ENCODE peak calls at places on chromosomes 1 and 21, in seven cellular contexts. One of them, this sample, is unnamed.

GRCh38 chr1:182993746-182994145 is 29.5 kb upstream of the LAMC1 start:
- DNase-seq in H9: no peak
- DNase-seq in trophoblast cell: no peak
- DNase-seq in mesenchymal stem cell: no peak
- DNase-seq in H1: no peak
- DNase-seq in neuronal stem cell: no peak
- DNase-seq in IMR-90: no peak
- DNase-seq in this sample: no peak

GRCh38 chr1:153633161-153633746 is 612 bp upstream of the CHTOP start:
- DNase-seq in neuronal stem cell: no peak
- DNase-seq in H1: no peak
- DNase-seq in trophoblast cell: no peak
- DNase-seq in H9: no peak
- DNase-seq in IMR-90: no peak
- DNase-seq in mesenchymal stem cell: no peak
- DNase-seq in this sample: no peak

GRCh38 chr1:188065917-188066316 is 1237.2 kb downstream of the PLA2G4A start:
- DNase-seq in H9: no peak
- DNase-seq in IMR-90: peak
- DNase-seq in mesenchymal stem cell: no peak
- DNase-seq in H1: no peak
- DNase-seq in trophoblast cell: no peak
- DNase-seq in neuronal stem cell: no peak
- DNase-seq in this sample: no peak

GRCh38 chr1:47769279-47769678 is 227.9 kb downstream of the TRABD2B start:
- DNase-seq in IMR-90: no peak
- DNase-seq in mesenchymal stem cell: no peak
- DNase-seq in neuronal stem cell: no peak
- DNase-seq in H9: no peak
- DNase-seq in trophoblast cell: no peak
- DNase-seq in H1: no peak
- DNase-seq in this sample: no peak

GRCh38 chr1:91124290-91124975 is 102.6 kb upstream of the ZNF644 start:
- DNase-seq in IMR-90: no peak
- DNase-seq in H1: no peak
- DNase-seq in neuronal stem cell: no peak
- DNase-seq in mesenchymal stem cell: no peak
- DNase-seq in H9: no peak
- DNase-seq in trophoblast cell: peak
- DNase-seq in this sample: no peak

GRCh38 chr21:32514275-32515055 is 70.9 kb downstream of the TCP10L start:
- DNase-seq in H1: no peak
- DNase-seq in H9: no peak
- DNase-seq in IMR-90: no peak
- DNase-seq in trophoblast cell: no peak
- DNase-seq in mesenchymal stem cell: no peak
- DNase-seq in neuronal stem cell: no peak
- DNase-seq in this sample: no peak

GRCh38 chr1:31122101-31122735 is 56.7 kb upstream of the PUM1 start:
- DNase-seq in H1: no peak
- DNase-seq in IMR-90: no peak
- DNase-seq in trophoblast cell: no peak
- DNase-seq in mesenchymal stem cell: no peak
- DNase-seq in H9: peak
- DNase-seq in neuronal stem cell: no peak
- DNase-seq in this sample: peak

GRCh38 chr21:32641715-32642698 is 29.8 kb upstream of the CFAP298 start:
- DNase-seq in H9: no peak
- DNase-seq in neuronal stem cell: no peak
- DNase-seq in mesenchymal stem cell: no peak
- DNase-seq in H1: no peak
- DNase-seq in trophoblast cell: no peak
- DNase-seq in IMR-90: no peak
- DNase-seq in this sample: no peak

GRCh38 chr1:8343464-8344001 is 25.6 kb downstream of the SLC45A1 start:
- DNase-seq in H9: peak
- DNase-seq in H1: no peak
- DNase-seq in trophoblast cell: peak
- DNase-seq in IMR-90: peak
- DNase-seq in mesenchymal stem cell: peak
- DNase-seq in neuronal stem cell: no peak
- DNase-seq in this sample: no peak

GRCh38 chr1:235913311-235913710 is 46.6 kb upstream of the LYST start:
- DNase-seq in mesenchymal stem cell: no peak
- DNase-seq in trophoblast cell: no peak
- DNase-seq in H1: no peak
- DNase-seq in IMR-90: peak
- DNase-seq in neuronal stem cell: no peak
- DNase-seq in H9: no peak
- DNase-seq in this sample: no peak

GRCh38 chr1:14894811-14895524 is 258.6 kb upstream of the TMEM51 start:
- DNase-seq in trophoblast cell: peak
- DNase-seq in H1: no peak
- DNase-seq in IMR-90: no peak
- DNase-seq in neuronal stem cell: no peak
- DNase-seq in H9: peak
- DNase-seq in mesenchymal stem cell: no peak
- DNase-seq in this sample: peak

GRCh38 chr1:3069491-3070303 is 694 bp downstream of the PRDM16 start:
- DNase-seq in IMR-90: peak
- DNase-seq in mesenchymal stem cell: peak
- DNase-seq in H9: peak
- DNase-seq in trophoblast cell: no peak
- DNase-seq in H1: no peak
- DNase-seq in neuronal stem cell: no peak
- DNase-seq in this sample: peak

GRCh38 chr1:184649500-184649899 is 105.2 kb downstream of the EDEM3 start:
- DNase-seq in trophoblast cell: no peak
- DNase-seq in neuronal stem cell: no peak
- DNase-seq in mesenchymal stem cell: peak
- DNase-seq in H9: no peak
- DNase-seq in H1: no peak
- DNase-seq in IMR-90: peak
- DNase-seq in this sample: no peak

GRCh38 chr1:47685763-47686066 is 247.9 kb downstream of the FOXD2 start:
- DNase-seq in trophoblast cell: no peak
- DNase-seq in neuronal stem cell: no peak
- DNase-seq in H9: no peak
- DNase-seq in IMR-90: no peak
- DNase-seq in H1: no peak
- DNase-seq in mesenchymal stem cell: no peak
- DNase-seq in this sample: no peak

GRCh38 chr1:71770121-71770520 is 512.2 kb downstream of the NEGR1 start:
- DNase-seq in neuronal stem cell: no peak
- DNase-seq in H1: no peak
- DNase-seq in trophoblast cell: no peak
- DNase-seq in mesenchymal stem cell: no peak
- DNase-seq in IMR-90: peak
- DNase-seq in H9: no peak
- DNase-seq in this sample: no peak

GRCh38 chr1:117633936-117634335 is 28.1 kb downstream of the TENT5C start:
- DNase-seq in H9: no peak
- DNase-seq in trophoblast cell: no peak
- DNase-seq in mesenchymal stem cell: no peak
- DNase-seq in H1: no peak
- DNase-seq in IMR-90: no peak
- DNase-seq in neuronal stem cell: no peak
- DNase-seq in this sample: no peak

GRCh38 chr1:25744140-25744581 is 55.8 kb upstream of the SELENON start:
- DNase-seq in neuronal stem cell: no peak
- DNase-seq in H9: peak
- DNase-seq in mesenchymal stem cell: peak
- DNase-seq in H1: peak
- DNase-seq in IMR-90: peak
- DNase-seq in trophoblast cell: no peak
- DNase-seq in this sample: peak

GRCh38 chr1:90730247-90731022 is 13.3 kb upstream of the BARHL2 start:
- DNase-seq in mesenchymal stem cell: peak
- DNase-seq in neuronal stem cell: no peak
- DNase-seq in H9: peak
- DNase-seq in IMR-90: peak
- DNase-seq in H1: no peak
- DNase-seq in trophoblast cell: no peak
- DNase-seq in this sample: no peak

GRCh38 chr1:6860401-6860800 is 75.1 kb downstream of the CAMTA1 start:
- DNase-seq in mesenchymal stem cell: peak
- DNase-seq in trophoblast cell: no peak
- DNase-seq in H1: no peak
- DNase-seq in neuronal stem cell: no peak
- DNase-seq in IMR-90: peak
- DNase-seq in H9: no peak
- DNase-seq in this sample: no peak

GRCh38 chr1:20485527-20486456 is at the start of gene CAMK2N1:
- DNase-seq in H1: no peak
- DNase-seq in trophoblast cell: peak
- DNase-seq in mesenchymal stem cell: peak
- DNase-seq in H9: peak
- DNase-seq in IMR-90: peak
- DNase-seq in neuronal stem cell: peak
- DNase-seq in this sample: peak
- H3K4ac ChIP-seq in H1: peak
- H3K4ac ChIP-seq in trophoblast cell: peak
- H3K4ac ChIP-seq in mesenchymal stem cell: peak
- H3K4ac ChIP-seq in H9: no peak
- H3K4ac ChIP-seq in IMR-90: peak
- H3K4ac ChIP-seq in neuronal stem cell: peak
- H3K4ac ChIP-seq in this sample: peak

GRCh38 chr1:9388628-9389184 is 96.0 kb downstream of the SPSB1 start:
- DNase-seq in trophoblast cell: no peak
- DNase-seq in H9: no peak
- DNase-seq in neuronal stem cell: no peak
- DNase-seq in IMR-90: no peak
- DNase-seq in mesenchymal stem cell: peak
- DNase-seq in H1: no peak
- DNase-seq in this sample: peak

GRCh38 chr1:9384751-9385245 is 92.1 kb downstream of the SPSB1 start:
- DNase-seq in neuronal stem cell: no peak
- DNase-seq in H1: no peak
- DNase-seq in trophoblast cell: no peak
- DNase-seq in H9: no peak
- DNase-seq in mesenchymal stem cell: peak
- DNase-seq in IMR-90: no peak
- DNase-seq in this sample: no peak

GRCh38 chr1:9385801-9386573 is 93.3 kb downstream of the SPSB1 start:
- DNase-seq in H9: no peak
- DNase-seq in neuronal stem cell: no peak
- DNase-seq in IMR-90: no peak
- DNase-seq in H1: no peak
- DNase-seq in trophoblast cell: no peak
- DNase-seq in mesenchymal stem cell: peak
- DNase-seq in this sample: no peak

GRCh38 chr1:9382923-9383491 is 90.3 kb downstream of the SPSB1 start:
- DNase-seq in neuronal stem cell: no peak
- DNase-seq in trophoblast cell: no peak
- DNase-seq in H9: no peak
- DNase-seq in H1: no peak
- DNase-seq in IMR-90: no peak
- DNase-seq in mesenchymal stem cell: no peak
- DNase-seq in this sample: no peak

DNA sequence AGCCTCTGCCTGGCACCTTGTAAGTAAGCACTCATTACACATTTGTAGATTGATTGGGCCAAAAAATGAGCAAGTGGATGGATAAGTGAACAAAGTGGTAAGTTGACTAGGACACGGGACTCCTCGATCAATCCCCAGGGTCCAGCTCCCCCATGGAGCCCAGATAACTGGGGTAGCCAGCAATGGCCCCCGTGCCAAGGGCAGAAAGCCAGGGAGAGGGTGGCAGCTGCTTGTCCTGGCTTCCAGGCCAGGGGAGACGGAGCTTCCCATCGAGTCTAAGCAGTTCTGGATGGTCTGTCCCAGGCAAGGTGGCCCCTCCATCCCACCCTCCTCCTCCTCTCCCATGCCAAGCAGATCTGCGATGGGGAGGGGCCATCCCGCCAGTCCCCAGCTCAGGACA is 91.4 kb downstream of the SPSB1 start:
- DNase-seq in H9: no peak
- DNase-seq in mesenchymal stem cell: no peak
- DNase-seq in H1: no peak
- DNase-seq in neuronal stem cell: no peak
- DNase-seq in IMR-90: no peak
- DNase-seq in trophoblast cell: no peak
- DNase-seq in this sample: no peak
- H4K8ac ChIP-seq in H9: no peak
- H4K8ac ChIP-seq in mesenchymal stem cell: peak
- H4K8ac ChIP-seq in H1: no peak
- H4K8ac ChIP-seq in neuronal stem cell: no peak
- H4K8ac ChIP-seq in IMR-90: no peak
- H4K8ac ChIP-seq in trophoblast cell: peak
- H4K8ac ChIP-seq in this sample: no peak

DNA sequence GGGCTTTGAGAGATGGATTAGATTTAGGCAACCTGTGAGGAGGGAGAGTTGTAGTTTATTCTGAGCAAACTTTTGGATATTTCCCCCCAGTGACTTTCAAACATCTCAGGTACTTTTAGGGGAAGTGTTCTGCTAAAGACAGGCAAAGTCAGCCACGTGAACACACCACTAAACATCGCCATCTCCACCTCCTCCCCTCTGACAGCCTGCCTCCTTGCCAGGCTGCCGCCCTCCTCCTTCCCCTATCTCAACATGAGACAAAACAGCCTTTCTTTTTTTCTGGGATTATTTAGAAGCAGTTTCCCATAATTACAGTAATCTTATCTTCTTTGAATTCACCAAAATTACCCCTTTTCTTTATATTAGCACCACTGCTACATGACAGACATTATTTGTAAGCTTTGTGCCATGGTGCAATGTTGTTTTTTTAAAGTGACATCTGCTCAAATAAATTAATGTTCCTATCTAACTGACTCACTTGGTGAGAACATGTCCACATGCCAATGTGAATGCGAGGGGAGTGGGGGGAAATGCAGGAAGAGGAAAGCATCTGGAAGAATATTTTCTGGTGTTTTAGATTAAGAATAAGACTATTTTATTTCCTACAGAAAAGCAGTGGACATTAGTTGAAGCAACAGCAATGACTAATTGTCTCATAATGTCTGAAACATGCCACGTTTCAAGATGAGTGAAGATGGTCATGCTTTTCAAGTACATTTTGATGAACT is 147.8 kb upstream of the ATP1B1 start:
- DNase-seq in H1: no peak
- DNase-seq in neuronal stem cell: no peak
- DNase-seq in IMR-90: no peak
- DNase-seq in mesenchymal stem cell: peak
- DNase-seq in H9: no peak
- DNase-seq in trophoblast cell: no peak
- DNase-seq in this sample: no peak
- H3K23ac ChIP-seq in H1: no peak
- H3K23ac ChIP-seq in neuronal stem cell: no peak
- H3K23ac ChIP-seq in IMR-90: no peak
- H3K23ac ChIP-seq in mesenchymal stem cell: no peak
- H3K23ac ChIP-seq in H9: no peak
- H3K23ac ChIP-seq in trophoblast cell: no peak
- H3K23ac ChIP-seq in this sample: no peak

DNA sequence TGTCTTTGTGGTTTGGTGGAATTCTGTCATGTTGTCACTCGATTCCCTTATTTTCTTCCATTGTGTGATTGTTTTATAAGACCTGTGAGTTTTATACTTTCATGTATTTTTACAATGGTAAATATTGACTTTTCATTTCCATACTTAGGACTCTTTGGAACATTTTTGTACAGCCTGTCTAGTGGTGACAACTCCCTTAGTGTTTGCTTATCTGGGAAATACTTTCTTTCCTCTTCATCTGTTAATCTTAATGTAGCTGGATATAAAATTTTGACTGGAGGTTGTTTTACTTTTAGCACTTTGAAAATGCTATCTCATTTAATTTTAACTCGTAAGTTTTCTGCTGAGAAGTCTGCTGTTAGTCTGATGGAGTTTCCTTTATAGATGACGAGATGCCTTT is 310.5 kb downstream of the NUF2 start:
- DNase-seq in IMR-90: no peak
- DNase-seq in mesenchymal stem cell: no peak
- DNase-seq in H9: no peak
- DNase-seq in neuronal stem cell: no peak
- DNase-seq in trophoblast cell: no peak
- DNase-seq in H1: no peak
- DNase-seq in this sample: no peak
- H3K4ac ChIP-seq in IMR-90: no peak
- H3K4ac ChIP-seq in mesenchymal stem cell: no peak
- H3K4ac ChIP-seq in H9: no peak
- H3K4ac ChIP-seq in neuronal stem cell: no peak
- H3K4ac ChIP-seq in trophoblast cell: no peak
- H3K4ac ChIP-seq in H1: no peak
- H3K4ac ChIP-seq in this sample: no peak